ENCODE peak calls at places on chromosomes 1 and 21, in ten cellular contexts. I is psoas muscle; Q is left ventricle myocardium inferior; X is OCI-LY7; C is dorsolateral prefrontal cortex; Y is CD8-positive, alpha-beta T cell; J is neural crest cell; H is choroid plexus epithelial cell; U is right atrium auricular region; A is fibroblast of the aortic adventitia. F is an unnamed sample.

GRCh38 chr1:187490261-187490660 is 661.5 kb downstream of the PLA2G4A start:
- DNase-seq in Q (no peak), U (no peak), X (no peak), Y (no peak), C (no peak), J (no peak), A (no peak), I (no peak), H (no peak), F (no peak)

GRCh38 chr1:109789771-109790170 is 26.0 kb upstream of the EPS8L3 start:
- DNase-seq in I (peak; percentile 23), Y (no peak), X (no peak), C (peak; percentile 15), Q (no peak), A (no peak), U (no peak), H (no peak), J (no peak), F (no peak)

GRCh38 chr1:118081387-118081786 is 103.6 kb downstream of the SPAG17 start:
- DNase-seq in H (no peak), I (no peak), A (no peak), U (no peak), Y (no peak), X (no peak), Q (no peak), C (no peak), J (no peak), F (no peak)

GRCh38 chr1:177346960-177347359 is 176.2 kb downstream of the BRINP2 start:
- DNase-seq in A (no peak), Y (no peak), Q (no peak), X (no peak), I (no peak), U (no peak), J (no peak), C (no peak), H (no peak), F (no peak)

GRCh38 chr1:193589597-193590040 is 403.2 kb upstream of the B3GALT2 start:
- DNase-seq in J (no peak), C (no peak), I (no peak), U (no peak), X (no peak), H (peak; percentile 52), Y (no peak), Q (no peak), A (peak; percentile 57), F (no peak)

GRCh38 chr1:69244211-69244610 is 323.5 kb upstream of the LRRC7 start:
- DNase-seq in Y (no peak), Q (no peak), I (no peak), A (no peak), U (no peak), X (no peak), J (no peak), C (no peak), H (peak; percentile 1), F (no peak)

GRCh38 chr1:193676996-193677569 is 490.7 kb upstream of the B3GALT2 start:
- DNase-seq in Q (no peak), H (no peak), X (no peak), U (no peak), A (no peak), J (no peak), I (no peak), C (no peak), Y (no peak), F (no peak)

GRCh38 chr1:183090386-183091006 is 67.3 kb downstream of the LAMC1 start:
- DNase-seq in Q (peak; percentile 67), J (no peak), Y (no peak), I (peak; percentile 54), H (no peak), A (peak; percentile 89), X (no peak), C (no peak), U (peak; percentile 71), F (peak; percentile 15)

DNA sequence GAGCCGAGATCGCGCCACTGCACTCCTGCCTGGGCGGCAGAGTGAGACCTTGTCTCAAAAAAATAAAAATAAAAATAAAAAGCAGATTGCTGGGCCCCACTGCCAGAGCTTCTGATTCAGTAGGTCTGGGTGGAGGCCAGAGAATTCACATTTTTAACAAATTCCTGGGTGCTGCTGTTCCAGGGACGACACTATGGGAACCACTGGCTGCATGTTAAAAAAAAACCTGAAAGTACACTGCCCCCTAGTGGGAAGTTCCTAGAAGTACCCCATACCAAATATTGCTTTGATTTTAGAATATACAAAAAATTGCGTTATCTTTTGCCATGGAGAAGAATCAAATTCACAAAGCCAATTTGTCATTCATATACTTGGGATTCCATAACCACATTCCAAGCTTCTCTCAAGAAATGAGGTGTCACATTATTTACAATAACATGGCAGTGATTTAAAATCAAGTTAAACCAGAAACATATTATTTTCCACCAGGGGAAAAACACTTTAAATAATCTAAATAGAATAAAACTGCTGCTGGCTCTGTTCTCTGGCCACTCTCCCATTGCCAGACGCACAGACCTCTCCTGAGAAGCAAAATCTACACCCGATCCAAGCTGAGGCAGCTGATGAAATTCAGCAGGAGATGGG is 27.4 kb downstream of the SYF2 start:
- DNase-seq in A (peak; percentile 73), Y (no peak), X (peak; percentile 71), C (no peak), I (no peak), H (peak; percentile 75), U (no peak), Q (no peak), J (peak; percentile 16), F (peak; percentile 8)
- TF ChIP-seq CTCF in A (peak; percentile 69), Y (peak; percentile 85), X (peak; percentile 97), C (peak; percentile 87), I (peak; percentile 78), H (peak; percentile 72), U (peak; percentile 82), Q (peak; percentile 89), J (peak; percentile 87), F (peak; percentile 29)

GRCh38 chr1:154559496-154559950 is 1.1 kb upstream of the UBE2Q1 start:
- DNase-seq in U (peak; percentile 95), C (peak; percentile 91), X (peak; percentile 92), Y (peak; percentile 67), J (peak; percentile 93), A (peak; percentile 96), Q (peak; percentile 77), H (peak; percentile 96), I (peak; percentile 92), F (peak; percentile 89)

GRCh38 chr1:154558610-154559495 is at the start of gene UBE2Q1:
- DNase-seq in H (peak; percentile 100), X (peak; percentile 99), J (peak; percentile 95), A (peak; percentile 99), I (peak; percentile 100), U (peak; percentile 99), Y (peak; percentile 99), Q (peak; percentile 99), C (peak; percentile 99), F (peak; percentile 99)

GRCh38 chr1:154557248-154557938 is 1.1 kb downstream of the UBE2Q1 start:
- DNase-seq in U (no peak), I (no peak), J (no peak), Q (no peak), H (no peak), Y (no peak), C (no peak), A (no peak), X (peak; percentile 29), F (no peak)

GRCh38 chr1:154557939-154558609 is 388 bp downstream of the UBE2Q1 start:
- DNase-seq in I (peak; percentile 83), Y (peak; percentile 10), X (peak; percentile 58), A (no peak), Q (peak; percentile 66), U (no peak), H (peak; percentile 35), C (peak; percentile 47), J (peak; percentile 23), F (peak; percentile 44)

DNA sequence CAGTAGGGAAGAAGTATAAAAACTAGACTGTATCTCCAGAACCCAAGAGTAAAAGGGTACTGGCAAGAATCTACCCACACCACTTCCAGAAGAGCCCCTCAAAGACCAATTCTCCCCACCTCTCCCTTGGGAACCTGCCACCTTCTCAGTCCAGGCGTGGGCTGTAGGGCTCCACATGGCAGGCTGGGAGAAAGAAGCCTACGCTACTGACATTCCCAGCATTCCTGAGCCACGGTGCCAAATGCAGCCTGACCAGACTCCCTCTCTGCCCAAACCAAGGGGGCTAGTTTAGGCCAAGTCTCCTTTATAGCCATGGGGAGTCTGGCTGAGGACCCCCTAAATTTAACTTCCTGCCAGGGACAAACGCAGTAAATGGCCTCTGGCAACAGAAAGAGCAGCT is 2.0 kb downstream of the UBE2Q1 start:
- DNase-seq in I (no peak), U (no peak), H (peak; percentile 30), J (no peak), Q (peak; percentile 41), Y (no peak), X (no peak), C (no peak), A (peak; percentile 53), F (peak; percentile 57)
- TF ChIP-seq CTCF in I (no peak), U (no peak), H (no peak), J (no peak), Q (no peak), Y (no peak), X (no peak), C (no peak), A (no peak), F (no peak)

GRCh38 chr21:44800971-44801467 is 601 bp downstream of the UBE2G2 start:
- DNase-seq in C (no peak), U (no peak), Y (no peak), I (no peak), X (peak; percentile 68), H (peak; percentile 46), J (no peak), Q (no peak), A (peak; percentile 47), F (no peak)

GRCh38 chr21:44801468-44802395 is at the start of gene UBE2G2:
- DNase-seq in Y (peak; percentile 70), A (peak; percentile 68), J (peak; percentile 81), U (peak; percentile 73), I (peak; percentile 92), C (peak; percentile 85), X (peak; percentile 86), Q (peak; percentile 82), H (peak; percentile 75), F (peak; percentile 75)

GRCh38 chr21:44802396-44803153 is 955 bp upstream of the UBE2G2 start:
- DNase-seq in J (no peak), I (no peak), Y (no peak), C (no peak), H (peak; percentile 34), U (no peak), X (peak; percentile 20), A (no peak), Q (no peak), F (no peak)

GRCh38 chr21:44797775-44798174 is 3.8 kb downstream of the UBE2G2 start:
- DNase-seq in J (no peak), X (no peak), I (no peak), H (no peak), U (no peak), Y (no peak), Q (no peak), A (no peak), C (no peak), F (no peak)

DNA sequence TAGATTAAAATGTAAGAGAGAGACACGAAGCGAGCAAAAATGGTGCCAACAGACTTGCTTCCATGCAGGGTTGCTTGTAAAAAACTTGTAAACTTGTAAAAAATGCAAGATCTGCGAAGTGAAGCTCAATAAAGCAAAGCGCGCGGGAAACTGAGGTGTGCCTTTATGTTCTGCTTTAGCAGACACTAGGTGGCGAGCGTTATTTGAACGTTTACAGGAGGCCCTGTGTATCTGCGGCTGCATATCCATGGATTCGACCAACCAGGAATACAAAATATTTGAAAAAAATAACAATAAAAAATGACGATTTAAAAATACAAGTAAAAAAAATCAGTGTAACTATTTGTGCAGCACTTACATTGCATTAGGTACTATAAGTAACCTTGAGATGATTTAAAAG is 1.5 kb downstream of the UBE2G2 start:
- DNase-seq in Y (no peak), X (peak; percentile 68), H (peak; percentile 73), Q (no peak), U (no peak), C (no peak), J (no peak), A (peak; percentile 65), I (no peak), F (no peak)
- TF ChIP-seq CTCF in Y (no peak), X (peak; percentile 91), H (peak; percentile 72), Q (peak; percentile 55), U (no peak), C (peak; percentile 39), J (peak; percentile 58), A (peak; percentile 56), I (peak; percentile 40), F (no peak)

DNA sequence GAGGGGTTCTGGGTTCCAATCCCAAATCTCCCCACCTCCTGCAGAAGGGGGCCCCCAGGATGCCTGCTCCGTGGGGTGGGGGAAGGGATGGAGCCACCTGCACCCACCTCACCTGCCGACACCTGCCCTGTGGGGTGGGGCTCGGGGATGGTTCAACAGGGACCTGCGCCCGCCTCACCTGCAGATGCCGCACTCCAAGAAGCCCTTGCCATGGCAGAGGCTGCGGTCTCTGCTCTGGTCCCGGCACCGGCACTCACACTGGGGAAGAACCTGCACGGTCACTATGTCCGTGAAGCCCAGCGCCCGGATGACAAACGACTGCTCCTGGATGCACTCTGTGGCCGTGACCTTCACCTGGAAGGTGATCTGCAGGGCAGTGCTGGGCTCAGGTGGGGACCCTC is 18.1 kb upstream of the PTTG1IP start:
- DNase-seq in Q (peak; percentile 13), X (no peak), U (no peak), C (no peak), A (no peak), Y (no peak), I (no peak), H (no peak), J (no peak), F (no peak)
- TF ChIP-seq CTCF in Q (no peak), X (no peak), U (no peak), C (no peak), A (no peak), Y (no peak), I (no peak), H (no peak), J (no peak), F (no peak)

F was measured in thyroid gland.